ENCODE peak calls at places on chromosomes 13 and 19, in four cellular contexts. One of them, this sample, is unnamed. For H3K4me1, the result is how much of the 10 kb centered on the place peaks cover.

GRCh38 chr19:16070366-16070990 is 5.8 kb upstream of the TPM4 start:
- DNase-seq in SK-N-SH: no peak
- DNase-seq in ovary: no peak
- DNase-seq in effector memory CD4-positive, alpha-beta T cell: peak
- DNase-seq in this sample: peak

GRCh38 chr13:37074703-37075102 is 15.2 kb upstream of the SUPT20H start:
- DNase-seq in SK-N-SH: peak
- DNase-seq in ovary: no peak
- DNase-seq in effector memory CD4-positive, alpha-beta T cell: no peak
- DNase-seq in this sample: no peak

GRCh38 chr13:87999141-87999765 is 328.1 kb downstream of the SLITRK5 start:
- DNase-seq in SK-N-SH: no peak
- DNase-seq in ovary: no peak
- DNase-seq in effector memory CD4-positive, alpha-beta T cell: no peak
- DNase-seq in this sample: peak

GRCh38 chr19:32896516-32897214 is 27.1 kb upstream of the SLC7A9 start:
- DNase-seq in SK-N-SH: no peak
- DNase-seq in ovary: no peak
- DNase-seq in effector memory CD4-positive, alpha-beta T cell: no peak
- DNase-seq in this sample: no peak

GRCh38 chr13:26384587-26384986 is 130.7 kb downstream of the CDK8 start:
- DNase-seq in SK-N-SH: no peak
- DNase-seq in ovary: no peak
- DNase-seq in effector memory CD4-positive, alpha-beta T cell: no peak
- DNase-seq in this sample: no peak

GRCh38 chr13:90890435-90890834 is 457.1 kb upstream of the MIR17HG start:
- DNase-seq in SK-N-SH: no peak
- DNase-seq in ovary: no peak
- DNase-seq in effector memory CD4-positive, alpha-beta T cell: no peak
- DNase-seq in this sample: no peak

GRCh38 chr19:44847144-44848035 is 1.3 kb downstream of the NECTIN2 start:
- DNase-seq in SK-N-SH: peak
- DNase-seq in ovary: peak
- DNase-seq in effector memory CD4-positive, alpha-beta T cell: no peak
- DNase-seq in this sample: peak

GRCh38 chr19:57682226-57682766 is 519 bp downstream of the ZNF551 start:
- DNase-seq in SK-N-SH: no peak
- DNase-seq in ovary: no peak
- DNase-seq in effector memory CD4-positive, alpha-beta T cell: no peak
- DNase-seq in this sample: no peak

GRCh38 chr13:35699181-35699580 is 222.7 kb upstream of the MAB21L1 start:
- DNase-seq in SK-N-SH: no peak
- DNase-seq in ovary: no peak
- DNase-seq in effector memory CD4-positive, alpha-beta T cell: no peak
- DNase-seq in this sample: no peak

GRCh38 chr19:38453596-38453995 is 20.1 kb downstream of the RYR1 start:
- DNase-seq in SK-N-SH: no peak
- DNase-seq in ovary: no peak
- DNase-seq in effector memory CD4-positive, alpha-beta T cell: no peak
- DNase-seq in this sample: no peak

GRCh38 chr19:19064098-19064722 is 416 bp downstream of the SLC25A42 start:
- DNase-seq in SK-N-SH: peak
- DNase-seq in ovary: no peak
- DNase-seq in effector memory CD4-positive, alpha-beta T cell: no peak
- DNase-seq in this sample: no peak

GRCh38 chr13:30121666-30122065 is 185.7 kb downstream of the KATNAL1 start:
- DNase-seq in SK-N-SH: no peak
- DNase-seq in ovary: no peak
- DNase-seq in effector memory CD4-positive, alpha-beta T cell: no peak
- DNase-seq in this sample: no peak

GRCh38 chr13:85974604-85975366 is 175.6 kb upstream of the SLITRK6 start:
- DNase-seq in SK-N-SH: no peak
- DNase-seq in ovary: no peak
- DNase-seq in effector memory CD4-positive, alpha-beta T cell: no peak
- DNase-seq in this sample: peak

GRCh38 chr13:30216111-30216510 is 91.2 kb downstream of the KATNAL1 start:
- DNase-seq in SK-N-SH: no peak
- DNase-seq in ovary: no peak
- DNase-seq in effector memory CD4-positive, alpha-beta T cell: no peak
- DNase-seq in this sample: no peak

GRCh38 chr13:80562423-80562822 is 221.5 kb upstream of the SPRY2 start:
- DNase-seq in SK-N-SH: no peak
- DNase-seq in ovary: no peak
- DNase-seq in effector memory CD4-positive, alpha-beta T cell: no peak
- DNase-seq in this sample: no peak

GRCh38 chr13:37369618-37370017 is 228.9 kb downstream of the POSTN start:
- DNase-seq in SK-N-SH: no peak
- DNase-seq in ovary: no peak
- DNase-seq in effector memory CD4-positive, alpha-beta T cell: no peak
- DNase-seq in this sample: no peak

GRCh38 chr13:29476046-29476445 is 119.4 kb downstream of the SLC7A1 start:
- DNase-seq in SK-N-SH: no peak
- DNase-seq in ovary: no peak
- DNase-seq in effector memory CD4-positive, alpha-beta T cell: no peak
- DNase-seq in this sample: no peak

GRCh38 chr13:93262729-93263128 is 36.1 kb downstream of the GPC6 start:
- DNase-seq in SK-N-SH: no peak
- DNase-seq in ovary: no peak
- DNase-seq in effector memory CD4-positive, alpha-beta T cell: no peak
- DNase-seq in this sample: peak

GRCh38 chr19:53903055-53903680 is 5.9 kb upstream of the CACNG7 start:
- DNase-seq in SK-N-SH: no peak
- DNase-seq in ovary: no peak
- DNase-seq in effector memory CD4-positive, alpha-beta T cell: no peak
- DNase-seq in this sample: peak

DNA sequence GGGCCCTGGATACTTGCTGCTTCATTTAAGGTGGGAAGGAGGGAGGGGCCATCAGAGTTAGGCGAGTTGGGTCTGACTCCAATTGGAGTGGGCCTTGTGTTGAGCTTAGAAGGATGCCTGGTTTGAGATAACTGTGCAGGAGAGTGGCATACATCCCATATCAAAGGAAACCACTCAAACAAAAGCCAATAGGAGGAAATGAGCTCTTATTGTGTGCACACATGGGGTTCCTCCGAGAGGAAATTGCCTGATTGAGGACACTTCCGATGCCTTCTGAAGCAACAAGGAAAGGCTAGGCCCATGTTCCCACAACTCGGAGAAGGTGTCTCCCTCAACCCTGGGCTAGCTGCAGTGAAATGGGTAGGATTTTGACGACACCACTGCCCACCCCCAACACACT is 19.6 kb downstream of the MBNL2 start:
- DNase-seq in SK-N-SH: no peak
- DNase-seq in ovary: no peak
- DNase-seq in effector memory CD4-positive, alpha-beta T cell: no peak
- DNase-seq in this sample: no peak
- H3K4me1 ChIP-seq in SK-N-SH: under half
- H3K4me1 ChIP-seq in ovary: under half
- H3K4me1 ChIP-seq in effector memory CD4-positive, alpha-beta T cell: under half
- H3K4me1 ChIP-seq in this sample: under half

GRCh38 chr19:13072206-13072898 is 30.3 kb downstream of the LYL1 start:
- DNase-seq in SK-N-SH: no peak
- DNase-seq in ovary: no peak
- DNase-seq in effector memory CD4-positive, alpha-beta T cell: no peak
- DNase-seq in this sample: no peak
- H3K4me1 ChIP-seq in SK-N-SH: under half
- H3K4me1 ChIP-seq in ovary: under half
- H3K4me1 ChIP-seq in effector memory CD4-positive, alpha-beta T cell: under half
- H3K4me1 ChIP-seq in this sample: under half

GRCh38 chr13:73943965-73944233 is 190.3 kb downstream of the KLF12 start:
- DNase-seq in SK-N-SH: no peak
- DNase-seq in ovary: no peak
- DNase-seq in effector memory CD4-positive, alpha-beta T cell: no peak
- DNase-seq in this sample: no peak

GRCh38 chr13:73948848-73949529 is 185.2 kb downstream of the KLF12 start:
- DNase-seq in SK-N-SH: no peak
- DNase-seq in ovary: no peak
- DNase-seq in effector memory CD4-positive, alpha-beta T cell: no peak
- DNase-seq in this sample: no peak

GRCh38 chr13:73945371-73945770 is 188.8 kb downstream of the KLF12 start:
- DNase-seq in SK-N-SH: no peak
- DNase-seq in ovary: no peak
- DNase-seq in effector memory CD4-positive, alpha-beta T cell: no peak
- DNase-seq in this sample: no peak

GRCh38 chr13:73943137-73943964 is 190.9 kb downstream of the KLF12 start:
- DNase-seq in SK-N-SH: peak
- DNase-seq in ovary: no peak
- DNase-seq in effector memory CD4-positive, alpha-beta T cell: no peak
- DNase-seq in this sample: no peak

DNA sequence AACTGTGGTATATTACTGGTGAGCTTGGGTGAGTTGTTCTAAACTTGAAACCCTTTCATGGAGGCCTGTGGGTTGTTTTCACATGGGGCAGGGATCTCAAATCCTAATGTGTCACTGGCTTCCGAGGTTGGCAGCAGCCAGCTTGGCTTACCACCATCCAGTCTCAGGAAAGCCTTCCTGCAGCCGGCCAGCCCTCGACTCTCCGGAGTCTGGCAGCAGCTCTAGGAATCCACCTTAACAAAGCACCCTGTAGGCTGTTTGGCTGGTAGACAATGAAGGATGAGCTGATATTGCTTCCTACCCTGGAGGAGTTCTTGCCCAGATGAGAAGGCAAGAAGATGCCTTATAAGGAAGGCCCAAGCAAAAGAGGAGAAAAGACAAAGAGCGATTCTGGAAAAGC is 188.3 kb downstream of the KLF12 start:
- DNase-seq in SK-N-SH: peak
- DNase-seq in ovary: no peak
- DNase-seq in effector memory CD4-positive, alpha-beta T cell: no peak
- DNase-seq in this sample: no peak
- H3K4me1 ChIP-seq in SK-N-SH: under half
- H3K4me1 ChIP-seq in ovary: under half
- H3K4me1 ChIP-seq in effector memory CD4-positive, alpha-beta T cell: under half
- H3K4me1 ChIP-seq in this sample: under half

GRCh38 chr13:75444016-75444415 is 38.0 kb downstream of the TBC1D4 start:
- DNase-seq in SK-N-SH: no peak
- DNase-seq in ovary: no peak
- DNase-seq in effector memory CD4-positive, alpha-beta T cell: no peak
- DNase-seq in this sample: no peak
- H3K4me1 ChIP-seq in SK-N-SH: under half
- H3K4me1 ChIP-seq in ovary: under half
- H3K4me1 ChIP-seq in effector memory CD4-positive, alpha-beta T cell: under half
- H3K4me1 ChIP-seq in this sample: under half

DNA sequence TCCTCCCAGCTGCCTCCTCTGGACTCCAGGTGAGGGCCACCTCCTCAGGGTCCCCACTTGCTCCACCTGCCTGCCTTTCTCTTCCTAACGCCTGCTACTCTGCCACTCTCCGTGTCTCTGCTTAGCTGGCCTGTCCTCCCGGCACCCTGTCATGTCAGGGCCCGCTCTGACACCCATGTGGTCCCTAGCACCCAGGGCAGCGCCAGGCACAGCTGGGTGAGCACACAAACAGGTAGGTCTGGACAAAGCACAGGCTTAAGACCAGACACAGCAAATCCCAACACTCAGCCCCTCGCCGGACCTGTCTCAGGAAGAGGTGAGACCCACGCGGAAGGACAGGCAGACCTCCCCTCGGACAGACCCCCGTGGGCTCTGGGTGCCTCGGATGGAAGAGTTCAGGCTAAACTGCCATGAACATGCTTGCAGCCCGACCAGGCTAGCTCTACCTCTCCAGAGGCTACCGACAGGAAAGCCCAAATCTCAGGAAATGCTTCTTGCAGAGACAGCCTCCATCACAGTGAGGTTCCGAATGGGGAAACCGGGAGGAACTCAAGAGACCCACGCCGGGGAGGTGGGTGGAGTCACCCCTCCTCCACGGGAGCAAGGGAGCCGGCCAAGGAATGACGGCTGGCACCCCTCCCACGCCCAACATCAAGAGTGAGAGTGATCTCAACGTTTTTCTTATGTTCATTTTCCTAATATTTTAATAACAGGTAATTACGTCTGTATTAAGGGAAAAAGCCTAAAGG is 12.5 kb downstream of the ZNF787 start:
- DNase-seq in SK-N-SH: no peak
- DNase-seq in ovary: peak
- DNase-seq in effector memory CD4-positive, alpha-beta T cell: no peak
- DNase-seq in this sample: no peak
- H3K4me1 ChIP-seq in SK-N-SH: under half
- H3K4me1 ChIP-seq in ovary: under half
- H3K4me1 ChIP-seq in effector memory CD4-positive, alpha-beta T cell: under half
- H3K4me1 ChIP-seq in this sample: under half

GRCh38 chr19:2053601-2054389 is 2.8 kb upstream of the MKNK2 start:
- DNase-seq in SK-N-SH: no peak
- DNase-seq in ovary: peak
- DNase-seq in effector memory CD4-positive, alpha-beta T cell: no peak
- DNase-seq in this sample: no peak

GRCh38 chr19:2057484-2058469 is 6.7 kb upstream of the MKNK2 start:
- DNase-seq in SK-N-SH: no peak
- DNase-seq in ovary: no peak
- DNase-seq in effector memory CD4-positive, alpha-beta T cell: no peak
- DNase-seq in this sample: no peak

GRCh38 chr19:2054763-2055162 is 3.7 kb upstream of the MKNK2 start:
- DNase-seq in SK-N-SH: no peak
- DNase-seq in ovary: peak
- DNase-seq in effector memory CD4-positive, alpha-beta T cell: no peak
- DNase-seq in this sample: no peak

GRCh38 chr19:2056810-2057192 is 5.8 kb upstream of the MKNK2 start:
- DNase-seq in SK-N-SH: no peak
- DNase-seq in ovary: peak
- DNase-seq in effector memory CD4-positive, alpha-beta T cell: no peak
- DNase-seq in this sample: no peak

GRCh38 chr19:2055871-2056809 is 5.1 kb upstream of the MKNK2 start:
- DNase-seq in SK-N-SH: peak
- DNase-seq in ovary: peak
- DNase-seq in effector memory CD4-positive, alpha-beta T cell: no peak
- DNase-seq in this sample: no peak
- H3K4me1 ChIP-seq in SK-N-SH: under half
- H3K4me1 ChIP-seq in ovary: under half
- H3K4me1 ChIP-seq in effector memory CD4-positive, alpha-beta T cell: half or more
- H3K4me1 ChIP-seq in this sample: under half

GRCh38 chr19:48616491-48617056 is 1.7 kb upstream of the FAM83E start:
- DNase-seq in SK-N-SH: no peak
- DNase-seq in ovary: peak
- DNase-seq in effector memory CD4-positive, alpha-beta T cell: no peak
- DNase-seq in this sample: no peak
- H3K4me1 ChIP-seq in SK-N-SH: under half
- H3K4me1 ChIP-seq in ovary: under half
- H3K4me1 ChIP-seq in effector memory CD4-positive, alpha-beta T cell: under half
- H3K4me1 ChIP-seq in this sample: under half